ENCODE peak calls at places on chromosomes 4 and X, in eight cellular contexts. One of them, this sample, is unnamed. For H3K4me1, the result is how much of the 10 kb centered on the place peaks cover.

GRCh38 chr4:99617374-99617773 is 40.3 kb downstream of the C4orf54 start:
- DNase-seq in prostate gland: no peak
- DNase-seq in neural progenitor cell: no peak
- DNase-seq in A673: no peak
- DNase-seq in A549: no peak
- DNase-seq in lower lobe of right lung: no peak
- DNase-seq in testis: no peak
- DNase-seq in sigmoid colon: no peak
- DNase-seq in this sample: no peak

GRCh38 chr4:72312032-72312650 is 256.9 kb downstream of the ADAMTS3 start:
- DNase-seq in prostate gland: peak
- DNase-seq in neural progenitor cell: peak
- DNase-seq in A673: peak
- DNase-seq in A549: peak
- DNase-seq in lower lobe of right lung: peak
- DNase-seq in testis: peak
- DNase-seq in sigmoid colon: peak
- DNase-seq in this sample: peak

GRCh38 chr4:128060620-128061565 is at the start of gene LARP1B:
- DNase-seq in prostate gland: peak
- DNase-seq in neural progenitor cell: peak
- DNase-seq in A673: peak
- DNase-seq in A549: peak
- DNase-seq in lower lobe of right lung: peak
- DNase-seq in testis: peak
- DNase-seq in sigmoid colon: peak
- DNase-seq in this sample: peak

GRCh38 chr4:128358231-128358902 is 70.8 kb upstream of the PGRMC2 start:
- DNase-seq in prostate gland: no peak
- DNase-seq in neural progenitor cell: no peak
- DNase-seq in A673: no peak
- DNase-seq in A549: peak
- DNase-seq in lower lobe of right lung: no peak
- DNase-seq in testis: no peak
- DNase-seq in sigmoid colon: no peak
- DNase-seq in this sample: no peak

GRCh38 chr4:38804654-38805295 is at the start of gene TLR1:
- DNase-seq in prostate gland: no peak
- DNase-seq in neural progenitor cell: peak
- DNase-seq in A673: peak
- DNase-seq in A549: peak
- DNase-seq in lower lobe of right lung: no peak
- DNase-seq in testis: no peak
- DNase-seq in sigmoid colon: no peak
- DNase-seq in this sample: no peak

GRCh38 chr4:71063711-71064110 is 70.3 kb downstream of the DCK start:
- DNase-seq in prostate gland: no peak
- DNase-seq in neural progenitor cell: no peak
- DNase-seq in A673: no peak
- DNase-seq in A549: no peak
- DNase-seq in lower lobe of right lung: no peak
- DNase-seq in testis: no peak
- DNase-seq in sigmoid colon: no peak
- DNase-seq in this sample: no peak

GRCh38 chrX:3962511-3963350 is 249.3 kb upstream of the PRKX start:
- DNase-seq in prostate gland: no peak
- DNase-seq in neural progenitor cell: peak
- DNase-seq in A673: peak
- DNase-seq in A549: peak
- DNase-seq in lower lobe of right lung: no peak
- DNase-seq in testis: no peak
- DNase-seq in sigmoid colon: no peak
- DNase-seq in this sample: peak

GRCh38 chrX:112011376-112011775 is 71.2 kb downstream of the TRPC5 start:
- DNase-seq in prostate gland: no peak
- DNase-seq in neural progenitor cell: peak
- DNase-seq in A673: no peak
- DNase-seq in A549: no peak
- DNase-seq in lower lobe of right lung: no peak
- DNase-seq in testis: no peak
- DNase-seq in sigmoid colon: no peak
- DNase-seq in this sample: no peak

GRCh38 chr4:148092316-148093014 is 349.7 kb downstream of the NR3C2 start:
- DNase-seq in prostate gland: no peak
- DNase-seq in neural progenitor cell: no peak
- DNase-seq in A673: no peak
- DNase-seq in A549: no peak
- DNase-seq in lower lobe of right lung: no peak
- DNase-seq in testis: no peak
- DNase-seq in sigmoid colon: no peak
- DNase-seq in this sample: no peak

GRCh38 chr4:172356002-172356401 is 542.8 kb downstream of the GALNTL6 start:
- DNase-seq in prostate gland: no peak
- DNase-seq in neural progenitor cell: no peak
- DNase-seq in A673: peak
- DNase-seq in A549: no peak
- DNase-seq in lower lobe of right lung: no peak
- DNase-seq in testis: no peak
- DNase-seq in sigmoid colon: no peak
- DNase-seq in this sample: no peak

GRCh38 chrX:48573690-48574269 is 504 bp upstream of the RBM3 start:
- DNase-seq in prostate gland: no peak
- DNase-seq in neural progenitor cell: no peak
- DNase-seq in A673: peak
- DNase-seq in A549: no peak
- DNase-seq in lower lobe of right lung: peak
- DNase-seq in testis: peak
- DNase-seq in sigmoid colon: peak
- DNase-seq in this sample: peak

GRCh38 chr4:153909672-153910071 is 120.8 kb upstream of the SFRP2 start:
- DNase-seq in prostate gland: no peak
- DNase-seq in neural progenitor cell: no peak
- DNase-seq in A673: no peak
- DNase-seq in A549: no peak
- DNase-seq in lower lobe of right lung: no peak
- DNase-seq in testis: no peak
- DNase-seq in sigmoid colon: no peak
- DNase-seq in this sample: no peak

GRCh38 chr4:75950416-75950815 is 9.6 kb upstream of the NAAA start:
- DNase-seq in prostate gland: no peak
- DNase-seq in neural progenitor cell: no peak
- DNase-seq in A673: no peak
- DNase-seq in A549: no peak
- DNase-seq in lower lobe of right lung: no peak
- DNase-seq in testis: no peak
- DNase-seq in sigmoid colon: no peak
- DNase-seq in this sample: no peak

GRCh38 chrX:69614896-69615295 is 1.0 kb upstream of the EDA start:
- DNase-seq in prostate gland: no peak
- DNase-seq in neural progenitor cell: no peak
- DNase-seq in A673: no peak
- DNase-seq in A549: no peak
- DNase-seq in lower lobe of right lung: no peak
- DNase-seq in testis: no peak
- DNase-seq in sigmoid colon: no peak
- DNase-seq in this sample: no peak

GRCh38 chrX:69613946-69614345 is 2.0 kb upstream of the EDA start:
- DNase-seq in prostate gland: peak
- DNase-seq in neural progenitor cell: no peak
- DNase-seq in A673: no peak
- DNase-seq in A549: no peak
- DNase-seq in lower lobe of right lung: no peak
- DNase-seq in testis: no peak
- DNase-seq in sigmoid colon: no peak
- DNase-seq in this sample: no peak

GRCh38 chrX:69615323-69615722 is 590 bp upstream of the EDA start:
- DNase-seq in prostate gland: no peak
- DNase-seq in neural progenitor cell: peak
- DNase-seq in A673: no peak
- DNase-seq in A549: no peak
- DNase-seq in lower lobe of right lung: no peak
- DNase-seq in testis: no peak
- DNase-seq in sigmoid colon: no peak
- DNase-seq in this sample: no peak

GRCh38 chrX:69616520-69617203 is 749 bp downstream of the EDA start:
- DNase-seq in prostate gland: no peak
- DNase-seq in neural progenitor cell: peak
- DNase-seq in A673: peak
- DNase-seq in A549: no peak
- DNase-seq in lower lobe of right lung: peak
- DNase-seq in testis: peak
- DNase-seq in sigmoid colon: peak
- DNase-seq in this sample: peak

GRCh38 chrX:69615779-69616519 is at the start of gene EDA:
- DNase-seq in prostate gland: peak
- DNase-seq in neural progenitor cell: peak
- DNase-seq in A673: peak
- DNase-seq in A549: peak
- DNase-seq in lower lobe of right lung: peak
- DNase-seq in testis: peak
- DNase-seq in sigmoid colon: peak
- DNase-seq in this sample: peak
- H3K27ac ChIP-seq in prostate gland: no peak
- H3K27ac ChIP-seq in neural progenitor cell: no peak
- H3K27ac ChIP-seq in A673: no peak
- H3K27ac ChIP-seq in A549: peak
- H3K27ac ChIP-seq in lower lobe of right lung: peak
- H3K27ac ChIP-seq in testis: no peak
- H3K27ac ChIP-seq in sigmoid colon: peak
- H3K27ac ChIP-seq in this sample: no peak

DNA sequence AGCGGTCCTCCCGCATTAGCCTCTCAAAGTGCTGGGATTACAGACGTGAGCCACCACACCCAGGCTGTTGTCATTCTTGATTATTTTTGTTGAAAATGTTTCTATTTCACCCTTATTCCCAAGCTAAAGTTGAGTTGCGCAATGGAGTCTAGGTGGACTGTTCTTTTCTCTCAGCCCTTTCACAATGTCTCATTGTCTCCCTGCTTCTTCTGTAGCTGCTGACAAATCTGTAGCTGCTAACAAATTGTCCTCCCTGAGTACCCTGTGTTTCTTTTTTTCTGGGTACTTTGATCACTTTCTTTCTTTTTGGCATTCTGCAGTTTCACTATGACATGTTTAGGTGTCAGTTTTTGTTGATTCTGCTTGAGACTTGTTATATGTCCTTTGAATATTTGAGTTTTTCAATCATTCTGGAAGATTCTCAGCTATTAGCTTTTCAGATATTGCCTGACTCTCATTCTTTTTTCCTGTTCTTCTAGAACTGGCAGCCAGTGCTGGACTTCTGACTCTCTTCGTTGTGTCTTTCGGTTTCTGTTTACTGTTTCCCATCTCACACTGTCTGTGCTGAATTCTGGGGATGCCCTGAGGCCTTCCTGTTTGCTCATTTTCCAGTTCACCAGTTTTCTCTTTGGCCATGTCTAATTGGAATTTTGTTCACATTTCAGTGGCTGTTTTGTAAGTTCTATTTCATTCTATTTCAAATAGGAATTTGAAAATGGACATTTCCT is 6.6 kb downstream of the ABCD1 start:
- DNase-seq in prostate gland: no peak
- DNase-seq in neural progenitor cell: no peak
- DNase-seq in A673: no peak
- DNase-seq in A549: no peak
- DNase-seq in lower lobe of right lung: no peak
- DNase-seq in testis: no peak
- DNase-seq in sigmoid colon: no peak
- DNase-seq in this sample: no peak
- H3K4me1 ChIP-seq in prostate gland: under half
- H3K4me1 ChIP-seq in neural progenitor cell: under half
- H3K4me1 ChIP-seq in A673: under half
- H3K4me1 ChIP-seq in A549: under half
- H3K4me1 ChIP-seq in lower lobe of right lung: under half
- H3K4me1 ChIP-seq in testis: under half
- H3K4me1 ChIP-seq in sigmoid colon: under half
- H3K4me1 ChIP-seq in this sample: under half

DNA sequence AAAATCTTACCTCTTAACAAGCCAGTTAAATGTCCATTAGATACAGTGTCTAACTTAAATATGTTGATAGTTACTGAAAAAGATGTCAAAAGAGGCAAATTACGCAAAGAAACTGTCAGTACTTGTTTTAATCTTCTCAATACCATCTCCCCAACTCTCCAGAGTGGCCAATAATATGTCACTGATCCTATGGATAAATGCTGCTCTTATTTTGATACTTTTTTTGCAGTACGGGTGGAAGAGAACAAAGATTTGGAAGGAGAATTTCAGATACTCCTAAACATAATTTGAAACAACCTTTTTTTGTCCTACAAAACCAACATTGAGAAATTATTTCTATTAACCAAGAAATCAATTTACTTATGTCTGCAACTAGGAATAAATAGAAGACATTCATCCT is 192.6 kb downstream of the CBR4 start:
- DNase-seq in prostate gland: no peak
- DNase-seq in neural progenitor cell: no peak
- DNase-seq in A673: no peak
- DNase-seq in A549: no peak
- DNase-seq in lower lobe of right lung: no peak
- DNase-seq in testis: no peak
- DNase-seq in sigmoid colon: no peak
- DNase-seq in this sample: no peak
- H3K27ac ChIP-seq in prostate gland: peak
- H3K27ac ChIP-seq in neural progenitor cell: peak
- H3K27ac ChIP-seq in A673: no peak
- H3K27ac ChIP-seq in A549: peak
- H3K27ac ChIP-seq in lower lobe of right lung: peak
- H3K27ac ChIP-seq in testis: peak
- H3K27ac ChIP-seq in sigmoid colon: peak
- H3K27ac ChIP-seq in this sample: no peak

GRCh38 chr4:14399919-14400706 is 602.2 kb upstream of the CPEB2 start:
- DNase-seq in prostate gland: no peak
- DNase-seq in neural progenitor cell: no peak
- DNase-seq in A673: peak
- DNase-seq in A549: peak
- DNase-seq in lower lobe of right lung: no peak
- DNase-seq in testis: no peak
- DNase-seq in sigmoid colon: no peak
- DNase-seq in this sample: no peak

GRCh38 chr4:14404730-14405129 is 597.6 kb upstream of the CPEB2 start:
- DNase-seq in prostate gland: no peak
- DNase-seq in neural progenitor cell: no peak
- DNase-seq in A673: no peak
- DNase-seq in A549: no peak
- DNase-seq in lower lobe of right lung: no peak
- DNase-seq in testis: no peak
- DNase-seq in sigmoid colon: no peak
- DNase-seq in this sample: no peak

GRCh38 chr4:14403132-14403531 is 599.1 kb upstream of the CPEB2 start:
- DNase-seq in prostate gland: no peak
- DNase-seq in neural progenitor cell: no peak
- DNase-seq in A673: no peak
- DNase-seq in A549: no peak
- DNase-seq in lower lobe of right lung: no peak
- DNase-seq in testis: no peak
- DNase-seq in sigmoid colon: no peak
- DNase-seq in this sample: no peak
- H3K4me1 ChIP-seq in prostate gland: under half
- H3K4me1 ChIP-seq in neural progenitor cell: under half
- H3K4me1 ChIP-seq in A673: under half
- H3K4me1 ChIP-seq in A549: under half
- H3K4me1 ChIP-seq in lower lobe of right lung: under half
- H3K4me1 ChIP-seq in testis: under half
- H3K4me1 ChIP-seq in sigmoid colon: under half
- H3K4me1 ChIP-seq in this sample: under half

GRCh38 chrX:72539822-72540221 is 32.8 kb downstream of the HDAC8 start:
- DNase-seq in prostate gland: no peak
- DNase-seq in neural progenitor cell: peak
- DNase-seq in A673: no peak
- DNase-seq in A549: no peak
- DNase-seq in lower lobe of right lung: no peak
- DNase-seq in testis: peak
- DNase-seq in sigmoid colon: no peak
- DNase-seq in this sample: no peak
- H3K27ac ChIP-seq in prostate gland: no peak
- H3K27ac ChIP-seq in neural progenitor cell: peak
- H3K27ac ChIP-seq in A673: no peak
- H3K27ac ChIP-seq in A549: no peak
- H3K27ac ChIP-seq in lower lobe of right lung: no peak
- H3K27ac ChIP-seq in testis: no peak
- H3K27ac ChIP-seq in sigmoid colon: no peak
- H3K27ac ChIP-seq in this sample: no peak

This sample was measured in body of pancreas.